ENCODE peak calls at places on chromosomes 7 and 10, in nine cellular contexts. Z is MCF 10A; R is skeletal muscle cell; D is glutamatergic neuron; M is A549; X is stimulated activated CD4-positive, alpha-beta T cell treated with anti-CD3 and anti-CD28 coated beads, Interleukin-2, amount 100 ng/mL, for 48 hours; B is DMS 273 treated with DMSO at 0.1 percent for 48 hours; T is NCI-H2171; S is stimulated activated CD8-positive, alpha-beta memory T cell treated with anti-CD3 and anti-CD28 coated beads, Interleukin-4, amount 100 ng/mL, for 1 hour. C is an unnamed sample.

GRCh38 chr10:6460861-6461409 is 119.1 kb downstream of the PRKCQ start:
- DNase-seq in Z (no peak), R (no peak), D (no peak), M (no peak), X (no peak), B (no peak), T (no peak), S (no peak), C (no peak)

GRCh38 chr7:142901426-142902259 is 16.1 kb upstream of the TRPV6 start:
- DNase-seq in Z (no peak), R (no peak), D (no peak), M (no peak), X (no peak), B (no peak), T (no peak), S (no peak), C (no peak)

GRCh38 chr7:49001610-49002033 is 77.3 kb downstream of the CDC14C start:
- DNase-seq in Z (peak), R (no peak), D (peak), M (peak), X (peak), B (no peak), T (no peak), S (no peak), C (no peak)

GRCh38 chr10:130257897-130258296 is 121.7 kb downstream of the GLRX3 start:
- DNase-seq in Z (no peak), R (no peak), D (no peak), M (no peak), X (no peak), B (no peak), T (no peak), S (no peak), C (no peak)

GRCh38 chr7:3028071-3028766 is 15.4 kb downstream of the CARD11 start:
- DNase-seq in Z (peak), R (peak), D (no peak), M (peak), X (peak), B (no peak), T (peak), S (no peak), C (no peak)

GRCh38 chr7:50369408-50370026 is 65.0 kb downstream of the IKZF1 start:
- DNase-seq in Z (peak), R (no peak), D (no peak), M (no peak), X (no peak), B (peak), T (no peak), S (no peak), C (no peak)

GRCh38 chr10:86594535-86594934 is 59.8 kb upstream of the OPN4 start:
- DNase-seq in Z (peak), R (no peak), D (no peak), M (no peak), X (no peak), B (no peak), T (no peak), S (no peak), C (peak)

GRCh38 chr7:133941496-133941895 is 185.6 kb upstream of the LRGUK start:
- DNase-seq in Z (no peak), R (peak), D (no peak), M (no peak), X (no peak), B (no peak), T (no peak), S (no peak), C (peak)

GRCh38 chr10:44703241-44704155 is 207.6 kb upstream of the TMEM72 start:
- DNase-seq in Z (peak), R (no peak), D (no peak), M (no peak), X (no peak), B (no peak), T (no peak), S (no peak), C (peak)

GRCh38 chr7:2840458-2840857 is 3.6 kb downstream of the GNA12 start:
- DNase-seq in Z (no peak), R (no peak), D (no peak), M (no peak), X (no peak), B (no peak), T (no peak), S (no peak), C (no peak)

GRCh38 chr7:94146408-94146807 is 142.3 kb upstream of the BET1 start:
- DNase-seq in Z (no peak), R (no peak), D (no peak), M (no peak), X (no peak), B (no peak), T (no peak), S (no peak), C (peak)